ENCODE peak calls at places on chromosomes 4 and X, in six cellular contexts. Y is EL; H is CD4-positive, alpha-beta memory T cell; K is kidney epithelial cell; W is testis; T is neural crest cell. B is an unnamed sample.

GRCh38 chrX:40646489-40647306 is 663 bp downstream of the CXorf38 start:
- DNase-seq in H (peak), T (no peak), K (no peak), Y (peak), W (no peak), B (no peak)

GRCh38 chr4:149699642-149700041 is 116.0 kb downstream of the IQCM start:
- DNase-seq in W (no peak), H (no peak), K (no peak), Y (no peak), T (no peak), B (no peak)

GRCh38 chr4:184100297-184100885 is 117.3 kb downstream of the ENPP6 start:
- DNase-seq in W (peak), H (no peak), Y (no peak), K (no peak), T (peak), B (peak)

GRCh38 chrX:2698604-2699003 is 7.5 kb downstream of the CD99 start:
- DNase-seq in T (no peak), K (no peak), W (no peak), Y (no peak), H (no peak), B (no peak)

GRCh38 chrX:68842781-68843581 is 14.2 kb downstream of the EFNB1 start:
- DNase-seq in T (no peak), K (no peak), W (no peak), H (no peak), Y (no peak), B (no peak)

GRCh38 chrX:9127991-9128390 is 94.1 kb upstream of the FAM9B start:
- DNase-seq in W (no peak), Y (no peak), H (no peak), T (no peak), K (no peak), B (no peak)

GRCh38 chrX:136055651-136056221 is 70.5 kb downstream of the SLC9A6 start:
- DNase-seq in W (peak), T (no peak), Y (peak), K (no peak), H (no peak), B (no peak)

GRCh38 chr4:47705326-47705981 is 132.4 kb downstream of the CORIN start:
- DNase-seq in H (no peak), K (no peak), T (no peak), Y (peak), W (no peak), B (no peak)

GRCh38 chrX:129808163-129808828 is 28.5 kb downstream of the SASH3 start:
- DNase-seq in Y (no peak), H (no peak), T (no peak), K (no peak), W (no peak), B (no peak)

GRCh38 chr4:182918791-182919302 is 1.7 kb upstream of the DCTD start:
- DNase-seq in W (no peak), K (no peak), T (no peak), Y (no peak), H (peak), B (no peak)

GRCh38 chr4:169914871-169915270 is 111.3 kb downstream of the MFAP3L start:
- DNase-seq in K (no peak), W (no peak), H (no peak), T (no peak), Y (no peak), B (no peak)

GRCh38 chr4:139633661-139634060 is 32.0 kb upstream of the MGST2 start:
- DNase-seq in K (no peak), Y (no peak), W (peak), H (no peak), T (no peak), B (no peak)